ENCODE peak calls at places on chromosomes 3 and 15, in five cellular contexts. One of them, this sample, is unnamed.

GRCh38 chr3:10621749-10622148 is 116.4 kb upstream of the ATP2B2 start:
- DNase-seq in psoas muscle: no peak
- DNase-seq in GM23338: no peak
- DNase-seq in ovary: no peak
- DNase-seq in mammary epithelial cell: no peak
- DNase-seq in this sample: no peak

GRCh38 chr15:52503788-52504496 is 24.7 kb downstream of the MYO5A start:
- DNase-seq in GM23338: no peak
- DNase-seq in ovary: no peak
- DNase-seq in mammary epithelial cell: peak; percentile 83
- DNase-seq in psoas muscle: no peak
- DNase-seq in this sample: peak; percentile 74

GRCh38 chr3:53938645-53939044 is 47.0 kb upstream of the SELENOK start:
- DNase-seq in ovary: no peak
- DNase-seq in mammary epithelial cell: peak; percentile 35
- DNase-seq in GM23338: peak; percentile 84
- DNase-seq in psoas muscle: no peak
- DNase-seq in this sample: peak; percentile 58

GRCh38 chr15:64050281-64051092 is 4.2 kb upstream of the DAPK2 start:
- DNase-seq in ovary: no peak
- DNase-seq in psoas muscle: no peak
- DNase-seq in GM23338: no peak
- DNase-seq in mammary epithelial cell: no peak
- DNase-seq in this sample: no peak

GRCh38 chr3:160372780-160373179 is 26.2 kb downstream of the IFT80 start:
- DNase-seq in mammary epithelial cell: no peak
- DNase-seq in psoas muscle: no peak
- DNase-seq in ovary: no peak
- DNase-seq in GM23338: no peak
- DNase-seq in this sample: no peak

GRCh38 chr3:20564966-20565365 is 379.0 kb upstream of the SGO1 start:
- DNase-seq in GM23338: no peak
- DNase-seq in psoas muscle: no peak
- DNase-seq in ovary: no peak
- DNase-seq in mammary epithelial cell: no peak
- DNase-seq in this sample: no peak

GRCh38 chr15:30905821-30906220 is 2.1 kb downstream of the FAN1 start:
- DNase-seq in ovary: no peak
- DNase-seq in GM23338: peak; percentile 41
- DNase-seq in psoas muscle: no peak
- DNase-seq in mammary epithelial cell: no peak
- DNase-seq in this sample: no peak

GRCh38 chr3:62818347-62818746 is 56.9 kb downstream of the CADPS start:
- DNase-seq in GM23338: no peak
- DNase-seq in psoas muscle: no peak
- DNase-seq in ovary: no peak
- DNase-seq in mammary epithelial cell: no peak
- DNase-seq in this sample: peak; percentile 52

GRCh38 chr3:76047368-76047767 is 262.0 kb upstream of the ZNF717 start:
- DNase-seq in ovary: no peak
- DNase-seq in mammary epithelial cell: no peak
- DNase-seq in psoas muscle: no peak
- DNase-seq in GM23338: no peak
- DNase-seq in this sample: no peak

GRCh38 chr3:149278911-149279310 is 54.5 kb downstream of the TM4SF18 start:
- DNase-seq in ovary: no peak
- DNase-seq in mammary epithelial cell: no peak
- DNase-seq in GM23338: no peak
- DNase-seq in psoas muscle: no peak
- DNase-seq in this sample: no peak

GRCh38 chr3:170344971-170345370 is 12.5 kb upstream of the SKIL start:
- DNase-seq in ovary: no peak
- DNase-seq in mammary epithelial cell: peak; percentile 48
- DNase-seq in psoas muscle: no peak
- DNase-seq in GM23338: no peak
- DNase-seq in this sample: no peak

GRCh38 chr3:14254812-14255702 is 76.4 kb downstream of the LSM3 start:
- DNase-seq in mammary epithelial cell: no peak
- DNase-seq in ovary: no peak
- DNase-seq in psoas muscle: no peak
- DNase-seq in GM23338: no peak
- DNase-seq in this sample: no peak

GRCh38 chr15:66498501-66499386 is 1.2 kb upstream of the SNAPC5 start:
- DNase-seq in GM23338: peak; percentile 57
- DNase-seq in psoas muscle: no peak
- DNase-seq in ovary: no peak
- DNase-seq in mammary epithelial cell: no peak
- DNase-seq in this sample: peak; percentile 47

GRCh38 chr15:80996247-80996646 is 4.5 kb upstream of the TLNRD1 start:
- DNase-seq in ovary: no peak
- DNase-seq in psoas muscle: no peak
- DNase-seq in mammary epithelial cell: peak; percentile 14
- DNase-seq in GM23338: peak; percentile 74
- DNase-seq in this sample: peak; percentile 58

GRCh38 chr15:90934256-90934948 is 683 bp upstream of the UNC45A start:
- DNase-seq in GM23338: peak; percentile 96
- DNase-seq in ovary: peak; percentile 80
- DNase-seq in psoas muscle: peak; percentile 86
- DNase-seq in mammary epithelial cell: peak; percentile 75
- DNase-seq in this sample: peak; percentile 94

GRCh38 chr15:35121611-35122359 is 36.7 kb upstream of the NANOGP8 start:
- DNase-seq in mammary epithelial cell: no peak
- DNase-seq in psoas muscle: no peak
- DNase-seq in ovary: no peak
- DNase-seq in GM23338: no peak
- DNase-seq in this sample: no peak

GRCh38 chr3:39193391-39193790 is 996 bp upstream of the XIRP1 start:
- DNase-seq in GM23338: no peak
- DNase-seq in ovary: no peak
- DNase-seq in mammary epithelial cell: no peak
- DNase-seq in psoas muscle: peak; percentile 67
- DNase-seq in this sample: no peak

GRCh38 chr3:64919934-64920333 is 232.1 kb upstream of the ADAMTS9 start:
- DNase-seq in psoas muscle: no peak
- DNase-seq in GM23338: no peak
- DNase-seq in mammary epithelial cell: no peak
- DNase-seq in ovary: no peak
- DNase-seq in this sample: no peak

GRCh38 chr3:116034071-116034470 is 410.8 kb downstream of the GAP43 start:
- DNase-seq in ovary: no peak
- DNase-seq in psoas muscle: no peak
- DNase-seq in mammary epithelial cell: no peak
- DNase-seq in GM23338: no peak
- DNase-seq in this sample: no peak

GRCh38 chr15:81012588-81012987 is 11.9 kb downstream of the TLNRD1 start:
- DNase-seq in GM23338: no peak
- DNase-seq in mammary epithelial cell: no peak
- DNase-seq in psoas muscle: no peak
- DNase-seq in ovary: no peak
- DNase-seq in this sample: no peak

GRCh38 chr15:48437178-48437577 is 105.9 kb downstream of the DUT start:
- DNase-seq in mammary epithelial cell: no peak
- DNase-seq in psoas muscle: no peak
- DNase-seq in GM23338: no peak
- DNase-seq in ovary: no peak
- DNase-seq in this sample: no peak

GRCh38 chr3:40516201-40516600 is 8.6 kb upstream of the ZNF621 start:
- DNase-seq in mammary epithelial cell: no peak
- DNase-seq in psoas muscle: no peak
- DNase-seq in GM23338: no peak
- DNase-seq in ovary: no peak
- DNase-seq in this sample: no peak

GRCh38 chr3:131147534-131147933 is 120.9 kb downstream of the NEK11 start:
- DNase-seq in psoas muscle: no peak
- DNase-seq in mammary epithelial cell: no peak
- DNase-seq in GM23338: no peak
- DNase-seq in ovary: no peak
- DNase-seq in this sample: no peak

GRCh38 chr3:23654571-23654970 is 151.2 kb upstream of the UBE2E1 start:
- DNase-seq in GM23338: no peak
- DNase-seq in psoas muscle: no peak
- DNase-seq in ovary: no peak
- DNase-seq in mammary epithelial cell: no peak
- DNase-seq in this sample: peak; percentile 89

GRCh38 chr3:98519351-98519750 is 3.4 kb downstream of the CLDND1 start:
- DNase-seq in psoas muscle: no peak
- DNase-seq in ovary: no peak
- DNase-seq in mammary epithelial cell: no peak
- DNase-seq in GM23338: no peak
- DNase-seq in this sample: no peak

GRCh38 chr3:38618343-38618742 is 31.1 kb downstream of the SCN5A start:
- DNase-seq in ovary: no peak
- DNase-seq in GM23338: no peak
- DNase-seq in mammary epithelial cell: no peak
- DNase-seq in psoas muscle: no peak
- DNase-seq in this sample: no peak

GRCh38 chr3:136728434-136728833 is 23.7 kb downstream of the STAG1 start:
- DNase-seq in GM23338: no peak
- DNase-seq in ovary: no peak
- DNase-seq in psoas muscle: no peak
- DNase-seq in mammary epithelial cell: no peak
- DNase-seq in this sample: no peak

GRCh38 chr15:56734013-56734625 is 810 bp upstream of the ZNF280D start:
- DNase-seq in psoas muscle: no peak
- DNase-seq in mammary epithelial cell: peak; percentile 20
- DNase-seq in ovary: no peak
- DNase-seq in GM23338: peak; percentile 76
- DNase-seq in this sample: no peak

GRCh38 chr3:72413228-72413627 is 435.0 kb downstream of the SHQ1 start:
- DNase-seq in ovary: no peak
- DNase-seq in psoas muscle: no peak
- DNase-seq in mammary epithelial cell: peak; percentile 39
- DNase-seq in GM23338: no peak
- DNase-seq in this sample: no peak

GRCh38 chr3:47096955-47097354 is 67.0 kb downstream of the SETD2 start:
- DNase-seq in psoas muscle: no peak
- DNase-seq in ovary: no peak
- DNase-seq in mammary epithelial cell: peak; percentile 45
- DNase-seq in GM23338: no peak
- DNase-seq in this sample: no peak

GRCh38 chr15:91223902-91224301 is 123.8 kb downstream of the SV2B start:
- DNase-seq in mammary epithelial cell: peak; percentile 4
- DNase-seq in psoas muscle: no peak
- DNase-seq in ovary: no peak
- DNase-seq in GM23338: no peak
- DNase-seq in this sample: no peak

GRCh38 chr3:172194702-172195392 is 155.5 kb downstream of the FNDC3B start:
- DNase-seq in ovary: no peak
- DNase-seq in psoas muscle: no peak
- DNase-seq in GM23338: peak; percentile 87
- DNase-seq in mammary epithelial cell: no peak
- DNase-seq in this sample: no peak

GRCh38 chr3:146865175-146865755 is 260.1 kb upstream of the PLSCR5 start:
- DNase-seq in mammary epithelial cell: no peak
- DNase-seq in GM23338: peak; percentile 4
- DNase-seq in psoas muscle: no peak
- DNase-seq in ovary: no peak
- DNase-seq in this sample: no peak

GRCh38 chr15:68379058-68379758 is 52.8 kb downstream of the ITGA11 start:
- DNase-seq in psoas muscle: no peak
- DNase-seq in GM23338: no peak
- DNase-seq in ovary: peak; percentile 3
- DNase-seq in mammary epithelial cell: no peak
- DNase-seq in this sample: no peak

GRCh38 chr3:99808163-99808794 is 9.4 kb upstream of the CMSS1 start:
- DNase-seq in psoas muscle: no peak
- DNase-seq in ovary: no peak
- DNase-seq in mammary epithelial cell: peak; percentile 59
- DNase-seq in GM23338: peak; percentile 86
- DNase-seq in this sample: peak; percentile 70

GRCh38 chr15:43299411-43299810 is 31.0 kb downstream of the LCMT2 start:
- DNase-seq in ovary: no peak
- DNase-seq in psoas muscle: no peak
- DNase-seq in mammary epithelial cell: no peak
- DNase-seq in GM23338: no peak
- DNase-seq in this sample: no peak
- TF ChIP-seq CTCF in ovary: no peak
- TF ChIP-seq CTCF in psoas muscle: no peak
- TF ChIP-seq CTCF in mammary epithelial cell: no peak
- TF ChIP-seq CTCF in GM23338: no peak
- TF ChIP-seq CTCF in this sample: no peak

GRCh38 chr15:85707519-85708338 is 87.0 kb downstream of the KLHL25 start:
- DNase-seq in GM23338: no peak
- DNase-seq in ovary: no peak
- DNase-seq in mammary epithelial cell: no peak
- DNase-seq in psoas muscle: no peak
- DNase-seq in this sample: peak; percentile 77
- H3K4me3 ChIP-seq in GM23338: no peak overlapping the region
- H3K4me3 ChIP-seq in ovary: no peak overlapping the region
- H3K4me3 ChIP-seq in mammary epithelial cell: no peak overlapping the region
- H3K4me3 ChIP-seq in psoas muscle: peak overlapping the region; percentile 51
- H3K4me3 ChIP-seq in this sample: peak overlapping the region; percentile 70

DNA sequence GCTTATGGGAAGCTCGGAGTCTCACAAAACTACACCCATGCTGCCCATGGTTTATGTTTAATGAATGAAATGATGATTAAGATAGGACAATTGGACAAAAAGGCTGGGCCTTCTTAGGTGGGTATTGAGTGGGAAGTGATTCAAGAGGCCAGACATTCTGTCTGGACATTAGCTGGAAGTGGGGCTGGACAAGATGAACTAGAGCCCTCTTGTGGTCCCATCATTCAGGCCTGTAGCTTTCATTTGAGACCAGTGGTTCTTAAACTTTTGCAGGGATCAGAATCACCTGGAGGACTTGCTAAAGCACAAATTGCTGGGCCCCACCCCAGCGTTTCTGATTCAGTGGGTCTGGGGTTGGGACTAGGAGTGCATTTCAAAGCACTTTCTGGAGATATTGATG is 290.4 kb upstream of the CTDSPL start:
- DNase-seq in psoas muscle: no peak
- DNase-seq in ovary: no peak
- DNase-seq in mammary epithelial cell: no peak
- DNase-seq in GM23338: no peak
- DNase-seq in this sample: no peak
- TF ChIP-seq CTCF in psoas muscle: no peak
- TF ChIP-seq CTCF in ovary: no peak
- TF ChIP-seq CTCF in mammary epithelial cell: no peak
- TF ChIP-seq CTCF in GM23338: no peak
- TF ChIP-seq CTCF in this sample: no peak

GRCh38 chr3:32577174-32577573 is 6.5 kb upstream of the DYNC1LI1 start:
- DNase-seq in mammary epithelial cell: no peak
- DNase-seq in ovary: no peak
- DNase-seq in GM23338: no peak
- DNase-seq in psoas muscle: no peak
- DNase-seq in this sample: no peak
- H3K4me3 ChIP-seq in mammary epithelial cell: no peak overlapping the region
- H3K4me3 ChIP-seq in ovary: no peak overlapping the region
- H3K4me3 ChIP-seq in GM23338: no peak overlapping the region
- H3K4me3 ChIP-seq in psoas muscle: no peak overlapping the region
- H3K4me3 ChIP-seq in this sample: peak overlapping the region; percentile 35

DNA sequence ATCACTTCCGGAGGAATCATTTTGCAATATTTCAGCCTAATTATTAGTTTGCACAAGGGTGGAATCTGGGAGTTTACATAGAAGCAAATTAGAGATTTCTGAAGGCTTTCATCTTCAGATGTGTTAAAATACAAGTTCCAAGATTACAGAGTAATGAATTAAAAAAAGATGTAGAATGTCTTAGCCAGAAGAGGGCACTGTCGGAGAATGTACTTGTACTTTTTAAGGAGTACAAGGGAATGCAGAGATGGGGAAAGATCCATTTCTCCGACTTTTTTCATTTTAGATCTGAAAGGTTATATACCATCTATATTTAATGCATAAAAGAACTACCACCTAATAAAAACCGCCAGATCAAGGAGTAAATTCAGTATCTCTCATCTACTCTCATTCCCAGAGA is 43.1 kb upstream of the WDR5B start:
- DNase-seq in ovary: no peak
- DNase-seq in psoas muscle: no peak
- DNase-seq in mammary epithelial cell: peak; percentile 29
- DNase-seq in GM23338: peak; percentile 71
- DNase-seq in this sample: peak; percentile 30
- TF ChIP-seq CTCF in ovary: peak; percentile 11
- TF ChIP-seq CTCF in psoas muscle: peak; percentile 40
- TF ChIP-seq CTCF in mammary epithelial cell: peak; percentile 36
- TF ChIP-seq CTCF in GM23338: peak; percentile 66
- TF ChIP-seq CTCF in this sample: peak; percentile 35